ENCODE peak calls at places on chromosomes 7 and 10, in five cellular contexts. One of them, this sample, is unnamed.

GRCh38 chr10:112202561-112203241 is 19.1 kb upstream of the GPAM start:
- DNase-seq in RWPE1: peak
- DNase-seq in NCI-H1105: no peak
- DNase-seq in stimulated activated CD8-positive, alpha-beta memory T cell treated with anti-CD3 and anti-CD28 coated beads, Interleukin-15, amount 100 ng/mL, for 24 hours: no peak
- DNase-seq in cardiac fibroblast: peak
- DNase-seq in this sample: no peak

GRCh38 chr10:132428486-132428885 is 31.5 kb downstream of the PWWP2B start:
- DNase-seq in RWPE1: no peak
- DNase-seq in NCI-H1105: no peak
- DNase-seq in stimulated activated CD8-positive, alpha-beta memory T cell treated with anti-CD3 and anti-CD28 coated beads, Interleukin-15, amount 100 ng/mL, for 24 hours: no peak
- DNase-seq in cardiac fibroblast: no peak
- DNase-seq in this sample: no peak

GRCh38 chr10:49182776-49183175 is 5.4 kb downstream of the TMEM273 start:
- DNase-seq in RWPE1: no peak
- DNase-seq in NCI-H1105: no peak
- DNase-seq in stimulated activated CD8-positive, alpha-beta memory T cell treated with anti-CD3 and anti-CD28 coated beads, Interleukin-15, amount 100 ng/mL, for 24 hours: no peak
- DNase-seq in cardiac fibroblast: no peak
- DNase-seq in this sample: no peak

GRCh38 chr10:132036153-132036886 is 29.4 kb upstream of the JAKMIP3 start:
- DNase-seq in RWPE1: no peak
- DNase-seq in NCI-H1105: no peak
- DNase-seq in stimulated activated CD8-positive, alpha-beta memory T cell treated with anti-CD3 and anti-CD28 coated beads, Interleukin-15, amount 100 ng/mL, for 24 hours: no peak
- DNase-seq in cardiac fibroblast: peak
- DNase-seq in this sample: no peak

GRCh38 chr10:3045471-3046209 is 21.7 kb upstream of the PFKP start:
- DNase-seq in RWPE1: peak
- DNase-seq in NCI-H1105: no peak
- DNase-seq in stimulated activated CD8-positive, alpha-beta memory T cell treated with anti-CD3 and anti-CD28 coated beads, Interleukin-15, amount 100 ng/mL, for 24 hours: no peak
- DNase-seq in cardiac fibroblast: peak
- DNase-seq in this sample: no peak

GRCh38 chr10:26479766-26480492 is 41.8 kb downstream of the APBB1IP start:
- DNase-seq in RWPE1: no peak
- DNase-seq in NCI-H1105: no peak
- DNase-seq in stimulated activated CD8-positive, alpha-beta memory T cell treated with anti-CD3 and anti-CD28 coated beads, Interleukin-15, amount 100 ng/mL, for 24 hours: no peak
- DNase-seq in cardiac fibroblast: no peak
- DNase-seq in this sample: peak

GRCh38 chr10:111739160-111739712 is 444.3 kb downstream of the GPAM start:
- DNase-seq in RWPE1: no peak
- DNase-seq in NCI-H1105: no peak
- DNase-seq in stimulated activated CD8-positive, alpha-beta memory T cell treated with anti-CD3 and anti-CD28 coated beads, Interleukin-15, amount 100 ng/mL, for 24 hours: no peak
- DNase-seq in cardiac fibroblast: no peak
- DNase-seq in this sample: no peak

GRCh38 chr7:121994625-121995410 is 121.9 kb downstream of the PTPRZ1 start:
- DNase-seq in RWPE1: peak
- DNase-seq in NCI-H1105: peak
- DNase-seq in stimulated activated CD8-positive, alpha-beta memory T cell treated with anti-CD3 and anti-CD28 coated beads, Interleukin-15, amount 100 ng/mL, for 24 hours: no peak
- DNase-seq in cardiac fibroblast: peak
- DNase-seq in this sample: no peak

GRCh38 chr7:147569514-147569913 is 1021.1 kb upstream of the C7orf33 start:
- DNase-seq in RWPE1: no peak
- DNase-seq in NCI-H1105: no peak
- DNase-seq in stimulated activated CD8-positive, alpha-beta memory T cell treated with anti-CD3 and anti-CD28 coated beads, Interleukin-15, amount 100 ng/mL, for 24 hours: no peak
- DNase-seq in cardiac fibroblast: no peak
- DNase-seq in this sample: no peak

GRCh38 chr7:106062006-106062405 is 50.1 kb downstream of the SYPL1 start:
- DNase-seq in RWPE1: no peak
- DNase-seq in NCI-H1105: no peak
- DNase-seq in stimulated activated CD8-positive, alpha-beta memory T cell treated with anti-CD3 and anti-CD28 coated beads, Interleukin-15, amount 100 ng/mL, for 24 hours: no peak
- DNase-seq in cardiac fibroblast: no peak
- DNase-seq in this sample: no peak

GRCh38 chr7:151637781-151638261 is 118.1 kb upstream of the RHEB start:
- DNase-seq in RWPE1: no peak
- DNase-seq in NCI-H1105: no peak
- DNase-seq in stimulated activated CD8-positive, alpha-beta memory T cell treated with anti-CD3 and anti-CD28 coated beads, Interleukin-15, amount 100 ng/mL, for 24 hours: no peak
- DNase-seq in cardiac fibroblast: peak
- DNase-seq in this sample: no peak

GRCh38 chr10:47404446-47404845 is 20.4 kb upstream of the ZNF488 start:
- DNase-seq in RWPE1: no peak
- DNase-seq in NCI-H1105: no peak
- DNase-seq in stimulated activated CD8-positive, alpha-beta memory T cell treated with anti-CD3 and anti-CD28 coated beads, Interleukin-15, amount 100 ng/mL, for 24 hours: no peak
- DNase-seq in cardiac fibroblast: no peak
- DNase-seq in this sample: no peak

GRCh38 chr10:86733260-86733671 is 23.2 kb upstream of the BMPR1A start:
- DNase-seq in RWPE1: no peak
- DNase-seq in NCI-H1105: no peak
- DNase-seq in stimulated activated CD8-positive, alpha-beta memory T cell treated with anti-CD3 and anti-CD28 coated beads, Interleukin-15, amount 100 ng/mL, for 24 hours: no peak
- DNase-seq in cardiac fibroblast: peak
- DNase-seq in this sample: no peak

GRCh38 chr10:96319754-96320514 is 15.7 kb downstream of the DNTT start:
- DNase-seq in RWPE1: no peak
- DNase-seq in NCI-H1105: no peak
- DNase-seq in stimulated activated CD8-positive, alpha-beta memory T cell treated with anti-CD3 and anti-CD28 coated beads, Interleukin-15, amount 100 ng/mL, for 24 hours: no peak
- DNase-seq in cardiac fibroblast: no peak
- DNase-seq in this sample: no peak

GRCh38 chr10:6044651-6045599 is 17.2 kb downstream of the IL2RA start:
- DNase-seq in RWPE1: no peak
- DNase-seq in NCI-H1105: no peak
- DNase-seq in stimulated activated CD8-positive, alpha-beta memory T cell treated with anti-CD3 and anti-CD28 coated beads, Interleukin-15, amount 100 ng/mL, for 24 hours: no peak
- DNase-seq in cardiac fibroblast: no peak
- DNase-seq in this sample: no peak

GRCh38 chr10:29588640-29589421 is 45.9 kb downstream of the SVIL start:
- DNase-seq in RWPE1: no peak
- DNase-seq in NCI-H1105: no peak
- DNase-seq in stimulated activated CD8-positive, alpha-beta memory T cell treated with anti-CD3 and anti-CD28 coated beads, Interleukin-15, amount 100 ng/mL, for 24 hours: no peak
- DNase-seq in cardiac fibroblast: peak
- DNase-seq in this sample: no peak

GRCh38 chr7:68544851-68545250 is 1053.4 kb upstream of the AUTS2 start:
- DNase-seq in RWPE1: no peak
- DNase-seq in NCI-H1105: no peak
- DNase-seq in stimulated activated CD8-positive, alpha-beta memory T cell treated with anti-CD3 and anti-CD28 coated beads, Interleukin-15, amount 100 ng/mL, for 24 hours: no peak
- DNase-seq in cardiac fibroblast: no peak
- DNase-seq in this sample: no peak

GRCh38 chr10:60967854-60968484 is 24.0 kb upstream of the RHOBTB1 start:
- DNase-seq in RWPE1: no peak
- DNase-seq in NCI-H1105: no peak
- DNase-seq in stimulated activated CD8-positive, alpha-beta memory T cell treated with anti-CD3 and anti-CD28 coated beads, Interleukin-15, amount 100 ng/mL, for 24 hours: no peak
- DNase-seq in cardiac fibroblast: no peak
- DNase-seq in this sample: no peak

GRCh38 chr7:100867796-100868485 is 754 bp downstream of the TRIP6 start:
- DNase-seq in RWPE1: peak
- DNase-seq in NCI-H1105: no peak
- DNase-seq in stimulated activated CD8-positive, alpha-beta memory T cell treated with anti-CD3 and anti-CD28 coated beads, Interleukin-15, amount 100 ng/mL, for 24 hours: no peak
- DNase-seq in cardiac fibroblast: no peak
- DNase-seq in this sample: no peak

GRCh38 chr10:104300002-104300735 is 31.2 kb downstream of the GSTO2 start:
- DNase-seq in RWPE1: no peak
- DNase-seq in NCI-H1105: no peak
- DNase-seq in stimulated activated CD8-positive, alpha-beta memory T cell treated with anti-CD3 and anti-CD28 coated beads, Interleukin-15, amount 100 ng/mL, for 24 hours: no peak
- DNase-seq in cardiac fibroblast: peak
- DNase-seq in this sample: no peak

GRCh38 chr7:152501506-152501905 is 65.7 kb upstream of the KMT2C start:
- DNase-seq in RWPE1: no peak
- DNase-seq in NCI-H1105: no peak
- DNase-seq in stimulated activated CD8-positive, alpha-beta memory T cell treated with anti-CD3 and anti-CD28 coated beads, Interleukin-15, amount 100 ng/mL, for 24 hours: no peak
- DNase-seq in cardiac fibroblast: no peak
- DNase-seq in this sample: no peak

GRCh38 chr10:94423627-94424026 is 21.3 kb downstream of the TBC1D12 start:
- DNase-seq in RWPE1: no peak
- DNase-seq in NCI-H1105: no peak
- DNase-seq in stimulated activated CD8-positive, alpha-beta memory T cell treated with anti-CD3 and anti-CD28 coated beads, Interleukin-15, amount 100 ng/mL, for 24 hours: no peak
- DNase-seq in cardiac fibroblast: peak
- DNase-seq in this sample: no peak

GRCh38 chr10:74752371-74752990 is 73.9 kb upstream of the KAT6B start:
- DNase-seq in RWPE1: no peak
- DNase-seq in NCI-H1105: no peak
- DNase-seq in stimulated activated CD8-positive, alpha-beta memory T cell treated with anti-CD3 and anti-CD28 coated beads, Interleukin-15, amount 100 ng/mL, for 24 hours: no peak
- DNase-seq in cardiac fibroblast: no peak
- DNase-seq in this sample: no peak

GRCh38 chr7:12212051-12212485 is 974 bp downstream of the TMEM106B start:
- DNase-seq in RWPE1: peak
- DNase-seq in NCI-H1105: peak
- DNase-seq in stimulated activated CD8-positive, alpha-beta memory T cell treated with anti-CD3 and anti-CD28 coated beads, Interleukin-15, amount 100 ng/mL, for 24 hours: no peak
- DNase-seq in cardiac fibroblast: peak
- DNase-seq in this sample: no peak

GRCh38 chr10:110176626-110177025 is 30.8 kb upstream of the MXI1 start:
- DNase-seq in RWPE1: no peak
- DNase-seq in NCI-H1105: no peak
- DNase-seq in stimulated activated CD8-positive, alpha-beta memory T cell treated with anti-CD3 and anti-CD28 coated beads, Interleukin-15, amount 100 ng/mL, for 24 hours: no peak
- DNase-seq in cardiac fibroblast: no peak
- DNase-seq in this sample: no peak

GRCh38 chr10:79351332-79351731 is 4.1 kb downstream of the PPIF start:
- DNase-seq in RWPE1: no peak
- DNase-seq in NCI-H1105: no peak
- DNase-seq in stimulated activated CD8-positive, alpha-beta memory T cell treated with anti-CD3 and anti-CD28 coated beads, Interleukin-15, amount 100 ng/mL, for 24 hours: no peak
- DNase-seq in cardiac fibroblast: no peak
- DNase-seq in this sample: no peak

GRCh38 chr7:157630301-157630853 is 293.6 kb downstream of the DNAJB6 start:
- DNase-seq in RWPE1: no peak
- DNase-seq in NCI-H1105: no peak
- DNase-seq in stimulated activated CD8-positive, alpha-beta memory T cell treated with anti-CD3 and anti-CD28 coated beads, Interleukin-15, amount 100 ng/mL, for 24 hours: no peak
- DNase-seq in cardiac fibroblast: no peak
- DNase-seq in this sample: no peak

GRCh38 chr10:131646551-131647525 is 254.0 kb upstream of the PPP2R2D start:
- DNase-seq in RWPE1: no peak
- DNase-seq in NCI-H1105: no peak
- DNase-seq in stimulated activated CD8-positive, alpha-beta memory T cell treated with anti-CD3 and anti-CD28 coated beads, Interleukin-15, amount 100 ng/mL, for 24 hours: no peak
- DNase-seq in cardiac fibroblast: no peak
- DNase-seq in this sample: no peak

GRCh38 chr7:114279901-114280300 is 134.7 kb upstream of the FOXP2 start:
- DNase-seq in RWPE1: no peak
- DNase-seq in NCI-H1105: no peak
- DNase-seq in stimulated activated CD8-positive, alpha-beta memory T cell treated with anti-CD3 and anti-CD28 coated beads, Interleukin-15, amount 100 ng/mL, for 24 hours: no peak
- DNase-seq in cardiac fibroblast: no peak
- DNase-seq in this sample: no peak

GRCh38 chr7:100773491-100773890 is 40.1 kb downstream of the ZAN start:
- DNase-seq in RWPE1: no peak
- DNase-seq in NCI-H1105: no peak
- DNase-seq in stimulated activated CD8-positive, alpha-beta memory T cell treated with anti-CD3 and anti-CD28 coated beads, Interleukin-15, amount 100 ng/mL, for 24 hours: no peak
- DNase-seq in cardiac fibroblast: no peak
- DNase-seq in this sample: no peak

GRCh38 chr7:17716816-17717215 is 223.5 kb downstream of the SNX13 start:
- DNase-seq in RWPE1: no peak
- DNase-seq in NCI-H1105: no peak
- DNase-seq in stimulated activated CD8-positive, alpha-beta memory T cell treated with anti-CD3 and anti-CD28 coated beads, Interleukin-15, amount 100 ng/mL, for 24 hours: no peak
- DNase-seq in cardiac fibroblast: no peak
- DNase-seq in this sample: no peak

GRCh38 chr7:134029743-134030142 is 97.4 kb upstream of the LRGUK start:
- DNase-seq in RWPE1: no peak
- DNase-seq in NCI-H1105: no peak
- DNase-seq in stimulated activated CD8-positive, alpha-beta memory T cell treated with anti-CD3 and anti-CD28 coated beads, Interleukin-15, amount 100 ng/mL, for 24 hours: no peak
- DNase-seq in cardiac fibroblast: peak
- DNase-seq in this sample: no peak

GRCh38 chr7:35802649-35803048 is 1.8 kb downstream of the SEPTIN7 start:
- DNase-seq in RWPE1: no peak
- DNase-seq in NCI-H1105: no peak
- DNase-seq in stimulated activated CD8-positive, alpha-beta memory T cell treated with anti-CD3 and anti-CD28 coated beads, Interleukin-15, amount 100 ng/mL, for 24 hours: no peak
- DNase-seq in cardiac fibroblast: no peak
- DNase-seq in this sample: no peak

GRCh38 chr7:152411389-152411788 is 24.4 kb downstream of the KMT2C start:
- DNase-seq in RWPE1: no peak
- DNase-seq in NCI-H1105: no peak
- DNase-seq in stimulated activated CD8-positive, alpha-beta memory T cell treated with anti-CD3 and anti-CD28 coated beads, Interleukin-15, amount 100 ng/mL, for 24 hours: no peak
- DNase-seq in cardiac fibroblast: no peak
- DNase-seq in this sample: no peak

GRCh38 chr10:17430647-17431355 is 23.6 kb downstream of the ST8SIA6 start:
- DNase-seq in RWPE1: peak
- DNase-seq in NCI-H1105: no peak
- DNase-seq in stimulated activated CD8-positive, alpha-beta memory T cell treated with anti-CD3 and anti-CD28 coated beads, Interleukin-15, amount 100 ng/mL, for 24 hours: no peak
- DNase-seq in cardiac fibroblast: peak
- DNase-seq in this sample: peak

GRCh38 chr10:97116534-97117162 is 69.1 kb downstream of the SLIT1 start:
- DNase-seq in RWPE1: no peak
- DNase-seq in NCI-H1105: no peak
- DNase-seq in stimulated activated CD8-positive, alpha-beta memory T cell treated with anti-CD3 and anti-CD28 coated beads, Interleukin-15, amount 100 ng/mL, for 24 hours: no peak
- DNase-seq in cardiac fibroblast: no peak
- DNase-seq in this sample: no peak

GRCh38 chr7:151390594-151391357 is 19.1 kb downstream of the WDR86 start:
- DNase-seq in RWPE1: no peak
- DNase-seq in NCI-H1105: no peak
- DNase-seq in stimulated activated CD8-positive, alpha-beta memory T cell treated with anti-CD3 and anti-CD28 coated beads, Interleukin-15, amount 100 ng/mL, for 24 hours: no peak
- DNase-seq in cardiac fibroblast: no peak
- DNase-seq in this sample: no peak

GRCh38 chr7:106239406-106239805 is 45.4 kb downstream of the NAMPT start:
- DNase-seq in RWPE1: no peak
- DNase-seq in NCI-H1105: no peak
- DNase-seq in stimulated activated CD8-positive, alpha-beta memory T cell treated with anti-CD3 and anti-CD28 coated beads, Interleukin-15, amount 100 ng/mL, for 24 hours: no peak
- DNase-seq in cardiac fibroblast: no peak
- DNase-seq in this sample: no peak